ENCODE peak calls at places on chromosomes 6 and 20, in six cellular contexts. L, H, R, M, N and V are unnamed samples.

GRCh38 chr6:71727632-71728294 is 158.6 kb upstream of the RIMS1 start:
- DNase-seq in N (no peak), L (no peak), R (no peak), M (no peak), H (no peak), V (no peak)

GRCh38 chr6:85002847-85003246 is 238.4 kb upstream of the TBX18 start:
- DNase-seq in L (no peak), H (no peak), M (no peak), R (no peak), N (no peak), V (no peak)

GRCh38 chr6:32868257-32868788 is 14.3 kb downstream of the PSMB9 start:
- DNase-seq in L (peak), M (peak), R (peak), H (peak), N (peak), V (peak)

GRCh38 chr6:167988945-167989841 is 8.3 kb upstream of the KIF25 start:
- DNase-seq in N (no peak), R (no peak), L (no peak), M (no peak), H (no peak), V (no peak)

GRCh38 chr20:46207031-46207549 is 89.0 kb downstream of the CD40 start:
- DNase-seq in R (no peak), L (no peak), H (no peak), M (no peak), N (no peak), V (no peak)

GRCh38 chr6:149212202-149212601 is 105.3 kb upstream of the TAB2 start:
- DNase-seq in M (no peak), H (no peak), N (no peak), L (no peak), R (no peak), V (no peak)

GRCh38 chr6:170393807-170394399 is 87.3 kb downstream of the FAM120B start:
- DNase-seq in L (no peak), N (no peak), H (no peak), M (no peak), R (no peak), V (no peak)

GRCh38 chr6:41125282-41125681 is 28.9 kb downstream of the TREML1 start:
- DNase-seq in N (no peak), R (no peak), L (no peak), M (no peak), H (no peak), V (no peak)

GRCh38 chr6:108156180-108156937 is 9.5 kb upstream of the NR2E1 start:
- DNase-seq in M (no peak), L (no peak), N (no peak), H (no peak), R (peak), V (no peak)

GRCh38 chr6:83057705-83058321 is 7.8 kb downstream of the UBE3D start:
- DNase-seq in H (no peak), N (no peak), L (peak), M (peak), R (peak), V (no peak)

GRCh38 chr20:48684501-48685041 is 143.2 kb downstream of the PREX1 start:
- DNase-seq in L (no peak), M (no peak), N (peak), R (no peak), H (no peak), V (no peak)

GRCh38 chr20:48812600-48813445 is 15.0 kb downstream of the PREX1 start:
- DNase-seq in M (no peak), H (no peak), R (no peak), L (no peak), N (no peak), V (no peak)

GRCh38 chr6:107704377-107705013 is 119.6 kb downstream of the SCML4 start:
- DNase-seq in M (peak), N (no peak), H (no peak), R (peak), L (peak), V (no peak)

GRCh38 chr6:13486679-13487121 is 700 bp downstream of the GFOD1 start:
- DNase-seq in M (peak), H (peak), N (peak), R (peak), L (no peak), V (no peak)

GRCh38 chr20:39899881-39900280 is 789.2 kb downstream of the MAFB start:
- DNase-seq in R (peak), M (no peak), N (no peak), L (no peak), H (no peak), V (no peak)

GRCh38 chr6:74752303-74752702 is 453.6 kb downstream of the COL12A1 start:
- DNase-seq in N (no peak), H (no peak), R (peak), L (no peak), M (no peak), V (no peak)

GRCh38 chr20:32028647-32029372 is 18.6 kb downstream of the CCM2L start:
- DNase-seq in L (no peak), M (no peak), R (peak), N (no peak), H (no peak), V (no peak)

GRCh38 chr6:34151321-34152041 is 5.6 kb upstream of the GRM4 start:
- DNase-seq in R (peak), M (no peak), L (no peak), H (peak), N (no peak), V (no peak)

GRCh38 chr6:55636406-55637102 is 57.6 kb upstream of the HMGCLL1 start:
- DNase-seq in H (no peak), L (no peak), N (no peak), R (no peak), M (no peak), V (no peak)

GRCh38 chr6:94130458-94130857 is 711.1 kb upstream of the EPHA7 start:
- DNase-seq in L (no peak), N (no peak), R (peak), M (no peak), H (no peak), V (no peak)

GRCh38 chr6:52157301-52157930 is 28.8 kb upstream of the IL17A start:
- DNase-seq in L (no peak), M (no peak), R (no peak), N (no peak), H (no peak), V (no peak)

GRCh38 chr6:80771941-80772340 is 665.5 kb downstream of the BCKDHB start:
- DNase-seq in M (no peak), N (no peak), H (no peak), L (no peak), R (peak), V (no peak)

GRCh38 chr6:36642913-36643817 is 35.3 kb upstream of the CDKN1A start:
- DNase-seq in N (peak), H (peak), L (no peak), M (no peak), R (no peak), V (peak)

GRCh38 chr20:40477805-40478204 is 211.2 kb downstream of the MAFB start:
- DNase-seq in N (no peak), L (no peak), H (no peak), R (no peak), M (no peak), V (no peak)

GRCh38 chr6:5095236-5095635 is 10.1 kb downstream of the PPP1R3G start:
- DNase-seq in H (no peak), N (no peak), M (no peak), L (no peak), R (no peak), V (no peak)

GRCh38 chr20:37723668-37724067 is 29.8 kb downstream of the CTNNBL1 start:
- DNase-seq in N (peak), M (no peak), R (no peak), L (no peak), H (no peak), V (no peak)

GRCh38 chr6:97440590-97441176 is 157.7 kb upstream of the MMS22L start:
- DNase-seq in R (peak), L (peak), M (peak), N (no peak), H (no peak), V (no peak)

GRCh38 chr20:48791014-48791413 is 36.8 kb downstream of the PREX1 start:
- DNase-seq in N (no peak), L (no peak), R (no peak), H (peak), M (no peak), V (no peak)

GRCh38 chr20:46351357-46352058 is 43.2 kb upstream of the CDH22 start:
- DNase-seq in L (no peak), R (no peak), M (no peak), N (no peak), H (no peak), V (no peak)

GRCh38 chr6:89184344-89184743 is 32.8 kb downstream of the GABRR1 start:
- DNase-seq in N (no peak), L (no peak), M (no peak), H (no peak), R (peak), V (no peak)

GRCh38 chr6:128932061-128932460 is 49.1 kb downstream of the LAMA2 start:
- DNase-seq in L (no peak), R (no peak), M (no peak), H (no peak), N (no peak), V (no peak)

GRCh38 chr20:50561379-50562078 is 51.3 kb downstream of the PTPN1 start:
- DNase-seq in L (peak), R (no peak), N (no peak), M (no peak), H (peak), V (no peak)

DNA sequence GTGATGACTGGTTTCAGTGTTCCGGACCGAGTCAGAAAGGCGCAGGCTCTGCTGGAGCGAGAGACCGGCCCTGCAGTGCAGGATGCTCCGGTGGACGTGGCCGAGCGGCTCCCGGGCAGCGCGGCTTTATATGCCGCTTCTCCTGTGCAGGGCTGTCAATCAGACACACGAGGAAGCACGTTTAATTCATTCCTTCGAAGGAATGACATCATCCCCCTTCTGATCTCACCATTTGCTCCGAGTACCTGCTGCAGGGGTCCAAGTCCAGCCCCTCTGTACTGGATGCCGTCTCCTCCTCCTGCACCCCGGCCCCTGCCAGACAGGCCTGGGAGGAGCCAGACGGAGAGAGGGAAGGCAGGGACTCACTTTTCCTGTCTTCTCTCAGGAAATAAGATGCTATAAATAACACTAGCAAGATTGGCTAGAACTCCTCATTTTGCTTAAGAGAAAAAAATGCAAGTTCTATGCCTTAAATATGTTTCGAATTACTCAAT is at the start of gene THBS2:
- DNase-seq in N (no peak), L (no peak), M (no peak), H (peak), R (peak), V (no peak)
- TF ChIP-seq POLR2AphosphoS5 in N (peak), L (no peak), M (no peak), H (peak), R (no peak), V (peak)

GRCh38 chr6:44227138-44227770 is 3.9 kb downstream of the SLC29A1 start:
- DNase-seq in L (no peak), N (no peak), R (peak), H (peak), M (no peak), V (no peak)
- H3K27ac ChIP-seq in L (no peak), N (peak), R (peak), H (peak), M (no peak), V (peak)

DNA sequence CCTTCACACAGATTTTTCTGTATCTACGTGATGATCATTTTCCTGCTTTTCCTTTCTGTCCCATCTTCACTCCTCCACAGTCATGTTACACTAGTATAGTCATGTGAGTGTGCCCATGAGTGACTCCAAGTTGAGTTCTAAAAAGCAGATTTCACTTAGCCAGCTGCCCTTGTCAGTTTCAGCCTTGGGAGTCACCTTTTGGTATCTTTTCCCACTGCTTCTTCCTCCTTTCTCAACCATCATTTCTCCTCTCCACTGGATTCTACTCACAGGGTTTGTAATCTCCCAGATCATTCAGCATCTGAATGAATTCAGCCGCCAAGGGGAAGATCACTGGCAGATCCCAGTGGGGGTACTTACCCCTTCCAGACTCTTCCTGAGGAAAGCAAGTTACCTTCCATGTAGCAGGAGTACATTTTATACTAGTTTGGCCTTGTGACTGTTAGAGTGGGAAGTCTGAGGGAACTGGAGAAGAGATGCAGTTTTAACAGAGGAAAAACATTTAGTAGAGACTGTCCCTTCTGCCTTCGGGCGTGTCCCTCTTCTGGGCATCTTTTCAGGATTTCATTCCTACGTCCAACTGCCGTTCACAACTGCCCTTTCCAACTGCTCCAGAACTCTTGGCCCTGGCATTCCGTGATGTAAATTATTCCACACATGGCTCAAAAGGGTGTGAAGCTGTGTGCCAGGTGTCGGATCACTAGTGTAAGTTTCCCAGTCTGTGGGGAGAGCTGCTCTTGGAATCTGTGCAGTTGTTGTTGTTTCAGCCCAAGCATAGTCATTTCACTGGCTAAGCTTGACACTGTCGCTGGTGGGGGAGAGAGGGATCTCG is 38.9 kb downstream of the BICRAL start:
- DNase-seq in R (peak), M (no peak), N (no peak), H (peak), L (no peak), V (no peak)
- H3K4me3 ChIP-seq in R (no peak), M (no peak), N (peak), H (no peak), L (no peak), V (peak)

GRCh38 chr20:4812641-4813075 is 90.9 kb downstream of the PRND start:
- DNase-seq in R (no peak), M (no peak), H (no peak), L (no peak), N (no peak), V (no peak)

GRCh38 chr20:4813076-4813838 is 91.5 kb downstream of the PRND start:
- DNase-seq in N (no peak), M (no peak), R (no peak), H (peak), L (no peak), V (no peak)

GRCh38 chr20:4813839-4814695 is 92.4 kb downstream of the PRND start:
- DNase-seq in N (no peak), R (peak), H (no peak), L (no peak), M (no peak), V (no peak)

GRCh38 chr20:4815618-4816017 is 93.9 kb downstream of the PRND start:
- DNase-seq in H (no peak), M (no peak), N (no peak), L (no peak), R (no peak), V (no peak)

DNA sequence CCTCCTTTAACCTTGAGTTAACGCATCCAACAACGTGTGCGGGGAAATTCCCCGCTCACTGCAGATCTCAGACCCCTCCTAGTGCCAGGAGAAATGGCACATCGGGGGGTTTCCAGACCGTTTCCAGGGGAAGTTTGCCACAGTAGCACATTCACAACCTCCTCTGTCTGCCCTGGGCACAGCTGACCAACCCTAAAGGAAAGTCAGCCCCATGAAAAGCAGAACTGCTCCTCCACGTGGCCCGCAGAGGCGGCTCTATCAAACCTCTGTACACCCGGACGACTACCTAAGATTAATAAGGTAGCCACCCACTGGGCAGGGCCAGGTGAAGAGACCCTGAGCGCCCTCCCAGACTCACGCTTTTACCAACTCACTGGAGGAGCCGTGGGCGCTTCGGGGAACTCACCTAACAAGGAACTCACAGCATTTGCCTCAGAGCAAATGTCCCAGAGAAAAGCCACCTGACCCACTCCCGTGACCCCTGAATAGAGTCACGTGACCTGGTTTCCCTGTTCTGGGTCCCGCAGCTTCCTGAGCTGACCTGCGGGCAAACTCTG is 93.1 kb downstream of the PRND start:
- DNase-seq in H (no peak), M (no peak), N (peak), L (no peak), R (no peak), V (no peak)
- TF ChIP-seq POLR2AphosphoS5 in H (no peak), M (no peak), N (no peak), L (no peak), R (no peak), V (no peak)

GRCh38 chr6:26223677-26224546 is 136.7 kb downstream of the HFE start:
- DNase-seq in N (peak), R (peak), M (no peak), H (peak), L (peak), V (no peak)

GRCh38 chr6:26222587-26222986 is 135.4 kb downstream of the HFE start:
- DNase-seq in M (no peak), R (no peak), H (no peak), N (no peak), L (no peak), V (no peak)

GRCh38 chr6:26224940-26225847 is 138.0 kb downstream of the HFE start:
- DNase-seq in M (no peak), N (no peak), R (peak), H (no peak), L (no peak), V (no peak)

GRCh38 chr6:26224547-26224912 is 137.3 kb downstream of the HFE start:
- DNase-seq in L (no peak), N (no peak), R (no peak), H (no peak), M (no peak), V (no peak)

DNA sequence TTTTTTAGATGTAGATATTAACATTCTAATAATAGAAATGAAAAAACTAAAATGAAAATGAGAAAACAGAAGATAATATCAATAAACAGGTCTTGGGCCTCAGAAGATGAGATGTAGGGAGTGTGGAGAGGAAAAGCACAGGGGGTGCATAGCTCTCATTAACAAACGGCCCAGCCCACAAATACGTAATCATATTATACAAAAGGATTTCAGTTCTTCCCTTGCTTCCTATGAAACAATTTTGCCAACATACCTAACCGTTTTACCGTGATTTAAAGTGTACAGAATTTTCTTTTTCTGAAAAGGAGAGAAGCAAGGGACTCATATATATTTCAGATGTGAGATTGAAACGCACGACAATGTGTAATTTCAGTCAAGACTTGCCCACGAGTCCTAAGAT is 136.0 kb downstream of the HFE start:
- DNase-seq in L (no peak), R (no peak), N (no peak), H (no peak), M (no peak), V (no peak)
- H3K27ac ChIP-seq in L (peak), R (peak), N (peak), H (peak), M (no peak), V (peak)